ENCODE peak calls at places on chromosomes 13 and 19, in six cellular contexts. F is activated CD4-positive, alpha-beta T cell treated with anti-CD3 and anti-CD28 coated beads for 24 hours; U is stimulated activated CD4-positive, alpha-beta T cell treated with anti-CD3 and anti-CD28 coated beads, Interleukin-1b, Interleukin-23, amount 100 ng/mL, for 1 hour; Q is aorta; E is right atrium auricular region; Y is H54. T is an unnamed sample.

GRCh38 chr13:102846261-102847015 is 606 bp downstream of the ERCC5 start:
- DNase-seq in U (no peak), Y (no peak), E (no peak), Q (peak), F (no peak), T (no peak)

GRCh38 chr19:36106441-36106840 is 4.5 kb upstream of the OVOL3 start:
- DNase-seq in Q (no peak), Y (no peak), F (no peak), U (no peak), E (no peak), T (no peak)

GRCh38 chr19:39834287-39834841 is 402 bp upstream of the DYRK1B start:
- DNase-seq in Y (no peak), U (no peak), E (no peak), Q (no peak), F (no peak), T (no peak)

GRCh38 chr13:114107686-114108081 is 24.7 kb downstream of the RASA3 start:
- DNase-seq in F (no peak), Y (no peak), E (peak), U (no peak), Q (peak), T (peak)

GRCh38 chr19:18107235-18108083 is 9.9 kb downstream of the MAST3 start:
- DNase-seq in Y (no peak), Q (no peak), U (no peak), E (no peak), F (no peak), T (no peak)

GRCh38 chr19:44002212-44002565 is 568 bp upstream of the ZNF230 start:
- DNase-seq in F (no peak), Q (no peak), E (no peak), Y (no peak), U (no peak), T (no peak)

GRCh38 chr13:83733293-83733692 is 149.0 kb downstream of the SLITRK1 start:
- DNase-seq in F (no peak), Q (no peak), U (no peak), Y (no peak), E (no peak), T (no peak)

GRCh38 chr19:52351512-52351911 is 15.5 kb downstream of the ZNF610 start:
- DNase-seq in E (no peak), U (no peak), Y (no peak), Q (no peak), F (no peak), T (no peak)

GRCh38 chr13:25682221-25682620 is 310.4 kb downstream of the ATP8A2 start:
- DNase-seq in U (no peak), Y (no peak), E (no peak), Q (no peak), F (no peak), T (no peak)

GRCh38 chr19:3175761-3176714 is 2.5 kb upstream of the S1PR4 start:
- DNase-seq in U (no peak), F (no peak), Q (peak), Y (no peak), E (no peak), T (no peak)

GRCh38 chr19:5914946-5915781 is 1.1 kb downstream of the CAPS start:
- DNase-seq in F (no peak), Q (peak), U (no peak), E (no peak), Y (no peak), T (no peak)

T was measured in ovary.